ENCODE peak calls at places on chromosomes 12 and 14, in five cellular contexts. L, N, J, Z and K are unnamed samples.

GRCh38 chr12:128644664-128645296 is 179.0 kb downstream of the SLC15A4 start:
- DNase-seq in L (peak), N (peak), J (no peak), Z (no peak), K (no peak)

GRCh38 chr12:2256915-2257314 is 204.1 kb downstream of the CACNA1C start:
- DNase-seq in L (no peak), N (no peak), J (peak), Z (peak), K (peak)

GRCh38 chr12:88585054-88585453 is 4.8 kb upstream of the KITLG start:
- DNase-seq in L (no peak), N (peak), J (no peak), Z (no peak), K (no peak)

GRCh38 chr12:34398366-34398705 is 376.0 kb downstream of the ALG10 start:
- DNase-seq in L (no peak), N (peak), J (no peak), Z (no peak), K (no peak)

GRCh38 chr12:57844725-57845477 is 1.6 kb downstream of the CTDSP2 start:
- DNase-seq in L (peak), N (peak), J (peak), Z (peak), K (peak)

GRCh38 chr12:44428825-44429224 is 447.3 kb downstream of the NELL2 start:
- DNase-seq in L (no peak), N (no peak), J (no peak), Z (no peak), K (no peak)

GRCh38 chr14:103052407-103052806 is 4.9 kb downstream of the CDC42BPB start:
- DNase-seq in L (no peak), N (no peak), J (no peak), Z (no peak), K (no peak)

GRCh38 chr14:90641111-90642010 is 174.9 kb downstream of the TTC7B start:
- DNase-seq in L (no peak), N (no peak), J (no peak), Z (no peak), K (no peak)

GRCh38 chr12:15276088-15276698 is 46.1 kb upstream of the PTPRO start:
- DNase-seq in L (no peak), N (peak), J (peak), Z (peak), K (no peak)

GRCh38 chr12:68420225-68421008 is 88.3 kb upstream of the MDM1 start:
- DNase-seq in L (no peak), N (no peak), J (peak), Z (no peak), K (peak)

GRCh38 chr12:43009866-43010265 is 420.3 kb upstream of the PRICKLE1 start:
- DNase-seq in L (no peak), N (no peak), J (no peak), Z (no peak), K (no peak)

GRCh38 chr12:131620946-131621681 is 89.8 kb upstream of the SFSWAP start:
- DNase-seq in L (no peak), N (no peak), J (no peak), Z (no peak), K (peak)

GRCh38 chr12:124236651-124237050 is 58.2 kb upstream of the RFLNA start:
- DNase-seq in L (no peak), N (no peak), J (peak), Z (peak), K (peak)

GRCh38 chr12:57540998-57541397 is 6.0 kb downstream of the DCTN2 start:
- DNase-seq in L (no peak), N (no peak), J (no peak), Z (no peak), K (no peak)

GRCh38 chr12:83245156-83245555 is 558.5 kb downstream of the TMTC2 start:
- DNase-seq in L (no peak), N (no peak), J (no peak), Z (no peak), K (no peak)

GRCh38 chr12:12804432-12804886 is 8.7 kb upstream of the DDX47 start:
- DNase-seq in L (no peak), N (no peak), J (peak), Z (peak), K (peak)

GRCh38 chr14:21023174-21023573 is 1.7 kb downstream of the NDRG2 start:
- DNase-seq in L (no peak), N (no peak), J (no peak), Z (no peak), K (peak)